ENCODE peak calls at places on chromosomes 11 and 22, in six cellular contexts. O is cardiac muscle cell, H is PC-9, T is A673, A is neuronal stem cell, I is neural progenitor cell. B is an unnamed sample. For H3K4me1, the result is how much of the 10 kb centered on the place peaks cover.

GRCh38 chr22:29346659-29347058 is 31.2 kb upstream of the RASL10A start:
- DNase-seq in O (no peak), H (no peak), T (no peak), A (no peak), I (no peak), B (no peak)

GRCh38 chr11:46119352-46120216 is 1.7 kb downstream of the PHF21A start:
- DNase-seq in O (peak), H (peak), T (peak), A (peak), I (peak), B (peak)

GRCh38 chr11:121554552-121554951 is 101.8 kb upstream of the SORL1-AS1 start:
- DNase-seq in O (no peak), H (no peak), T (no peak), A (no peak), I (peak), B (no peak)

GRCh38 chr11:64223001-64223651 is 2.9 kb downstream of the TRPT1 start:
- DNase-seq in O (no peak), H (no peak), T (no peak), A (no peak), I (no peak), B (no peak)

GRCh38 chr11:124763156-124763947 is 1.3 kb upstream of the ESAM start:
- DNase-seq in O (peak), H (peak), T (peak), A (peak), I (peak), B (peak)

GRCh38 chr22:49788492-49788891 is 39.2 kb downstream of the BRD1 start:
- DNase-seq in O (peak), H (no peak), T (no peak), A (no peak), I (no peak), B (peak)

GRCh38 chr11:62958547-62959071 is 26.2 kb downstream of the SLC22A6 start:
- DNase-seq in O (peak), H (no peak), T (peak), A (no peak), I (no peak), B (no peak)

GRCh38 chr11:57597971-57598830 is 716 bp downstream of the SERPING1 start:
- DNase-seq in O (peak), H (peak), T (peak), A (peak), I (peak), B (peak)

GRCh38 chr11:40987895-40988435 is 471.5 kb downstream of the LRRC4C start:
- DNase-seq in O (no peak), H (no peak), T (no peak), A (peak), I (peak), B (no peak)

GRCh38 chr11:121807051-121807450 is 309.0 kb downstream of the BLID start:
- DNase-seq in O (no peak), H (no peak), T (no peak), A (no peak), I (no peak), B (no peak)

GRCh38 chr22:37309221-37310074 is 27.1 kb downstream of the CYTH4 start:
- DNase-seq in O (no peak), H (no peak), T (no peak), A (no peak), I (no peak), B (peak)

GRCh38 chr11:56816259-56816658 is 67.8 kb upstream of the OR9G4 start:
- DNase-seq in O (no peak), H (no peak), T (no peak), A (no peak), I (no peak), B (no peak)

GRCh38 chr22:41242396-41243117 is 1.8 kb upstream of the CHADL start:
- DNase-seq in O (no peak), H (no peak), T (no peak), A (no peak), I (no peak), B (no peak)

GRCh38 chr11:116680349-116681125 is 92.2 kb downstream of the BUD13 start:
- DNase-seq in O (no peak), H (no peak), T (no peak), A (no peak), I (no peak), B (no peak)

GRCh38 chr11:11963842-11964773 is 44.3 kb downstream of the DKK3 start:
- DNase-seq in O (no peak), H (no peak), T (no peak), A (no peak), I (no peak), B (peak)

DNA sequence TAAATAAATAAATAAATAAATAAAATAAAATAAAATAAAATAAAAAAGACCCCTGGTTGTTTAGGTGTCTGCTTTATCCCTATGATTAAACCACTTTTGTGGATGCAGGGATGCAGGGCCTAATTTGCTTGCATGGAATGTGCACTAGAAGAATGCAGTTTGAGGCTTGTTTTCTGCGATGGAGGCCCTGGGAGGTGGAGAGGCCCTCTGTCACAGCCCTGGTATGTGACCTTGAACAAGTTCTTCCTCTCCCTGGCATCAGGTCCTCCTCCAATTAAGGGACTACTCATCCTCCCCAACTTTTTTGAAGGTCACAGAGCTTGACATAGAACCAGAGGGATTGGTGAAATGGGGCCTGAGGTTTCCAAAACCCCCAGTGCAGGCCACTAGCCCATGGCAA is 22.7 kb downstream of the KCNJ4 start:
- DNase-seq in O (no peak), H (no peak), T (no peak), A (no peak), I (no peak), B (no peak)
- H3K4me3 ChIP-seq in O (no peak), H (no peak), T (no peak), A (no peak), I (no peak), B (no peak)

GRCh38 chr11:69702239-69702668 is 1.6 kb downstream of the FGF19 start:
- DNase-seq in O (no peak), H (no peak), T (no peak), A (no peak), I (peak), B (peak)

GRCh38 chr11:69699213-69699612 is 4.6 kb downstream of the FGF19 start:
- DNase-seq in O (peak), H (no peak), T (no peak), A (no peak), I (no peak), B (peak)

GRCh38 chr11:69698362-69698761 is 5.5 kb downstream of the FGF19 start:
- DNase-seq in O (no peak), H (no peak), T (no peak), A (no peak), I (no peak), B (peak)

GRCh38 chr11:69702769-69703510 is 882 bp downstream of the FGF19 start:
- DNase-seq in O (no peak), H (no peak), T (no peak), A (no peak), I (peak), B (peak)

DNA sequence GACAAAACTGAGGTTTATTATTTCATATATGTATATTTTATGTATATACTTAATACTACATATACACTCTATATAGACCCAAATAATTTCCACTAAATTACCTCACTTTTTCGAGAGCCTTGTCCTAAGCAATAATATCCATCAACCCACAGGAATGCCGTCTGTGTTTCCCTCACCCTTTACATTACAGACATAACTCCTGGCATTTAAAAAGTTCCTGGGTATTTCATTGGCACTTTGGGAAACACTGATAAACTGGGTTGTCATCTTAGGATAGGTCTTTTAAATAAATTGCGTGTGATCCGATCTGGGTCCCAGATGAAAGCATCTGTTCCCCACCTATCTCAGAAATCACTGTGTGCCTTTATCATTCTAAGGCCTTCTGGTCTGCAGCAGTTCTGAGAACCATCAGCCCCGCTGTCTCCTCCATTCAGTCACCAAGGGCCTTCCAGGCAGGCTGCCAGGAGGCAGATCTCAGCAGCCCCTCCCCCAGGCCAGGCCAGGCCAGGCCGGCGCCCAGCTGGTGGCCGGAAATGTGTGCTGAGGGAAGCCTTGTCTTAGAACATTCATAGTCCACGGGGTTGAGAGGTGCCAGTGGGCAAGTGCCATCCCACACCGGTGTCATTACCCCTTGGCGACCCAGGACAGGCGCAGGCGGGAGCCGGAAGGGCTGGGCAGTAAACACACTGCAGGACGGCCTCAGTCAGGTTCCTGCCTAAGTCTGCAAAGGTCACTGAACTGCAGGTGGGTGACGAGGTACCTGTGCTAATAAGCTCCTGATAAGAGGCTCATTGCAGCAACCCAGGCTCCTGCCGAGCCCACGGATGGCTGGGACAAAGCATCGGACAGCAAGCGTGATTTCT is 3.3 kb downstream of the FGF19 start:
- DNase-seq in O (peak), H (peak), T (no peak), A (no peak), I (peak), B (peak)
- H3K4me1 ChIP-seq in O (under half), H (under half), T (under half), A (under half), I (under half), B (under half)

DNA sequence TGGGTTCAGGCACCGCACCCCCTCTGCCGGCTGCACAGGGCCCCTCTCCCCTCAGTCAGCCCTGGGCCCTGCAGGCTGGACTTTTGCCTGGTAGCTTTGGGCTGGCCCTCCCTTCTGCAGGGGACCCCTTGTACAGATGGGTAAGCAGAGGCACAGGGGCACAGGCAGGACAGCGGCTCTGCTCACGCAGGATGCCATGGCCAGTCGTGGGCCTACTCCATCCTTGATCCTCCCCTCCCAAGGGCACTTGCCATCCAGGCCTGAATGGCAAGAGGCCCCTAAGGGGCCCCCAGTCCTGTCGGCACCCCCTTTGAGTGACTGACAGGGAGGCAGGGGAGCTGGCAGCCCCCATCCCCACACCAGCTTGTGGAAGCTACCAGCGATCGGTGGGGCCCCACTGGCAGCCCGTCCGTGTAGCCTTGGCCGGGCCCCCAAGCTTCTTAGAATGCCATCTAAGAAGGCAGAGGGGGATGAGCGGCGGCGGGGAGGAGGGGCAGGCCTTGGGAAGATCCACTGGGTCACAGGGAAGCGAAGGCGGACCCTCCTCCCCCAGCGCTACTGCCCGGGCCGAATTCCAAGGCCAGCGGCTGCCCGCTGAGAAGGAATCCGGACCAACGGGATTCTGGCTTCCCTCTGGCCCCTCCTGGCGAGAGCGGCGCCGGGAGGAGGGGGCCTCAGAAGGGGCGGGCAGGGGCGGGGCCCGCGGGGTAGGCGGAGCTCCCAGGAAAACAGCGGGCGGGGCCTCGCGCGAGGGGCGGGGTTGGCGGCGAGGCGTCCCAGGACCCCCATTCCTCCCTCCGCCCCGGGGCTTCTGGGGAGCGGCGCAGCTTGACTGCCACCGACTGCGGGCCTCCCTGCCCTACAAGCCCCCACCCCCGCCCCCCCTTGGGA is 6.8 kb upstream of the CHKA start:
- DNase-seq in O (peak), H (peak), T (peak), A (peak), I (peak), B (peak)
- H3K4me3 ChIP-seq in O (peak), H (peak), T (peak), A (peak), I (peak), B (peak)

GRCh38 chr22:26462051-26462450 is 21.5 kb downstream of the HPS4 start:
- DNase-seq in O (no peak), H (no peak), T (no peak), A (no peak), I (no peak), B (no peak)

GRCh38 chr22:26464312-26464711 is 19.3 kb downstream of the HPS4 start:
- DNase-seq in O (peak), H (no peak), T (no peak), A (no peak), I (no peak), B (no peak)

GRCh38 chr22:26462971-26463661 is 20.5 kb downstream of the HPS4 start:
- DNase-seq in O (no peak), H (no peak), T (no peak), A (no peak), I (peak), B (no peak)

GRCh38 chr22:26463688-26464087 is 19.9 kb downstream of the HPS4 start:
- DNase-seq in O (no peak), H (no peak), T (no peak), A (no peak), I (no peak), B (no peak)

GRCh38 chr22:26466196-26466595 is 17.4 kb downstream of the HPS4 start:
- DNase-seq in O (no peak), H (no peak), T (no peak), A (no peak), I (no peak), B (no peak)
- H3K4me1 ChIP-seq in O (under half), H (under half), T (under half), A (under half), I (under half), B (under half)

GRCh38 chr22:30435674-30436126 is 10.1 kb downstream of the MTFP1 start:
- DNase-seq in O (no peak), H (no peak), T (peak), A (no peak), I (no peak), B (peak)
- H3K4me3 ChIP-seq in O (no peak), H (no peak), T (peak), A (no peak), I (no peak), B (no peak)